ENCODE peak calls at places on chromosomes 1 and 21, in seven cellular contexts. B, U, P, G, I, L and R are unnamed samples.

GRCh38 chr1:207316622-207317510 is 4.6 kb upstream of the CD55 start:
- DNase-seq in B (no peak), U (no peak), P (no peak), G (no peak), I (no peak), L (no peak), R (peak)

GRCh38 chr21:33554236-33554981 is 11.6 kb downstream of the SON start:
- DNase-seq in B (no peak), U (no peak), P (no peak), G (no peak), I (no peak), L (no peak), R (no peak)

GRCh38 chr1:147534386-147534785 is 6.9 kb upstream of the BCL9 start:
- DNase-seq in B (no peak), U (no peak), P (no peak), G (no peak), I (no peak), L (no peak), R (no peak)

GRCh38 chr1:204301171-204301957 is 58.4 kb downstream of the PLEKHA6 start:
- DNase-seq in B (no peak), U (no peak), P (no peak), G (no peak), I (no peak), L (no peak), R (no peak)

GRCh38 chr1:43890815-43891214 is 42.8 kb upstream of the ARTN start:
- DNase-seq in B (no peak), U (no peak), P (no peak), G (no peak), I (no peak), L (peak), R (no peak)

GRCh38 chr1:58249729-58250586 is 296.6 kb downstream of the OMA1 start:
- DNase-seq in B (peak), U (no peak), P (no peak), G (peak), I (no peak), L (peak), R (peak)

GRCh38 chr1:47684964-47685762 is 247.3 kb downstream of the FOXD2 start:
- DNase-seq in B (peak), U (no peak), P (no peak), G (no peak), I (no peak), L (peak), R (no peak)

GRCh38 chr1:224668991-224669390 is 52.9 kb downstream of the CNIH3 start:
- DNase-seq in B (peak), U (no peak), P (no peak), G (no peak), I (no peak), L (no peak), R (no peak)

GRCh38 chr1:100528861-100529260 is 9.1 kb upstream of the GPR88 start:
- DNase-seq in B (no peak), U (no peak), P (no peak), G (no peak), I (no peak), L (no peak), R (peak)

GRCh38 chr1:245116781-245117180 is 38.0 kb upstream of the KIF26B start:
- DNase-seq in B (no peak), U (no peak), P (no peak), G (no peak), I (no peak), L (no peak), R (peak)

GRCh38 chr1:157448666-157449065 is 103.6 kb downstream of the FCRL5 start:
- DNase-seq in B (no peak), U (no peak), P (no peak), G (no peak), I (no peak), L (no peak), R (no peak)

GRCh38 chr21:29347274-29347681 is 48.6 kb downstream of the BACH1 start:
- DNase-seq in B (no peak), U (no peak), P (no peak), G (no peak), I (no peak), L (no peak), R (no peak)

GRCh38 chr1:60281360-60281932 is 207.9 kb upstream of the C1orf87 start:
- DNase-seq in B (peak), U (no peak), P (peak), G (peak), I (peak), L (peak), R (peak)

GRCh38 chr1:176033474-176033873 is 173.6 kb downstream of the COP1 start:
- DNase-seq in B (no peak), U (no peak), P (peak), G (no peak), I (no peak), L (no peak), R (peak)

GRCh38 chr1:212157252-212157651 is 121.7 kb downstream of the DTL start:
- DNase-seq in B (no peak), U (no peak), P (no peak), G (no peak), I (no peak), L (no peak), R (no peak)

GRCh38 chr1:190754769-190755168 is 277.1 kb upstream of the BRINP3 start:
- DNase-seq in B (peak), U (no peak), P (no peak), G (no peak), I (no peak), L (no peak), R (peak)

GRCh38 chr1:243388276-243388675 is 132.4 kb downstream of the SDCCAG8 start:
- DNase-seq in B (no peak), U (no peak), P (no peak), G (no peak), I (no peak), L (no peak), R (no peak)

GRCh38 chr1:57553666-57554065 is 129.8 kb upstream of the DAB1 start:
- DNase-seq in B (no peak), U (no peak), P (no peak), G (no peak), I (no peak), L (no peak), R (no peak)

GRCh38 chr21:29372063-29372802 is 73.5 kb downstream of the BACH1 start:
- DNase-seq in B (peak), U (peak), P (peak), G (peak), I (peak), L (peak), R (peak)

GRCh38 chr1:6438047-6438525 is 13.5 kb downstream of the ESPN start:
- DNase-seq in B (peak), U (peak), P (peak), G (peak), I (peak), L (no peak), R (peak)

GRCh38 chr1:14138135-14138506 is 438.1 kb downstream of the PRDM2 start:
- DNase-seq in B (no peak), U (no peak), P (no peak), G (no peak), I (no peak), L (no peak), R (no peak)

GRCh38 chr1:226649244-226649643 is 89.8 kb downstream of the ITPKB start:
- DNase-seq in B (no peak), U (no peak), P (no peak), G (no peak), I (no peak), L (no peak), R (no peak)

GRCh38 chr1:226651732-226652105 is 87.4 kb downstream of the ITPKB start:
- DNase-seq in B (no peak), U (no peak), P (no peak), G (no peak), I (no peak), L (no peak), R (no peak)

GRCh38 chr1:226651041-226651731 is 87.9 kb downstream of the ITPKB start:
- DNase-seq in B (no peak), U (no peak), P (no peak), G (no peak), I (no peak), L (no peak), R (no peak)

GRCh38 chr1:226649780-226650179 is 89.3 kb downstream of the ITPKB start:
- DNase-seq in B (no peak), U (peak), P (no peak), G (no peak), I (no peak), L (no peak), R (peak)

DNA sequence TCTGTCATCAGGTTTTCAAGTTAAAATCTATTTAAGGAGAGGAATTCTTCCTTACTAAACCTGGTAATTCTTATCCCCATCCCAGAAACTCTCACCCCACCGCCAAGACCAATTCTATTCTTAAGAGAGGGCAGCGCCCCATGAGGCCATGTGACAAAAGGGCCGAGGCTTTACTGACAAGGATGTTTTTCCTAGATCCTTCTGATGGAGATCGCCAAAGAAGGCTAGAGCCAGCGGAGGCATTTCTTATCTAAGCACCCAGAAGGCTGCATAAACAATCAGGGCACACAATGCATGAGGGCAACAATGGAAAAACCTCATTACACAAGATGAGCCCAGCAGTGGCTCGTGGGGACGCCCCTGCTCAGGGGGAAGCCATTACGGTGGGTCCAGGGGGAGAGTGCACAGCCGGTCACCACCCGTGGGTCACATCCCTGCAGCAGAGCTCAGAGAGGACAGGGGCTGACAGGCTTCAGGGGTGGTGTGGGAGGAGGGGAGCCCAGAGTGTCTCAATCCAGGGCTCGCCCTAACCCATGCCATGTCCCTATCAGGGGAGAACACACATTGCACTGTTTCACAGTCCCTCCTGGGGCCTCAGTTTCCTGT is 88.7 kb downstream of the ITPKB start:
- DNase-seq in B (no peak), U (no peak), P (no peak), G (no peak), I (no peak), L (no peak), R (no peak)
- TF ChIP-seq CTCF in B (no peak), U (no peak), P (no peak), G (no peak), I (no peak), L (peak), R (no peak)

DNA sequence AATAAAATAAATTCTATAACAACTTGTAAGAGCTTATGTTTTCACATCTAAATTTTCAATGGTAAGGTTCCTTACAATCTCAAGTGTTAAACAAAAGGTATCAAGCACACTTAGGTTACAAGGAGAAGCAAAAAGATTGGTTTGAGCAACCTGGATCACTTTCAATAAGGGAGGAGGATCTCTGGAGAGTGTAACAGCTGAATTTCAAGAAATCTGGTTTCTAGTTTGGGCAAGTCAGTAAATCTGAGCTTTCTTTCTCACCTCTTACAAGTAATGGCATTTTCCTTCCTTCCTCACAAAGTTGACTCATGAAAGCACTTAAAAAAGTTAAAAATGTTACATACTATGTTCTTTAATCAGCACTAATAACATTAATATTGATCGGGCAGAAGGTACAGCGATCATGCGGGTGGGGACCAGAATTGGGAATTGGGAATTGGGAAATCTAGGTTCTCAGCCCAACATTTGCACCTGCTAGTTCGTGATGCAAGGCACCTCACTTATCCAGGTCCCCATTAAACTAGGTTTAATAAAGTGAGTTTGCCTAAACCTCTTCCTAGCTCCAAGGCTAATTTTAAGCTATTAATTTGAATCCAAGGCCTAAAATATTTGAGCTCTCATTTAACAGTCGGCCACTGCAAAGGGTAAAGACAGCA is 3.1 kb downstream of the NUCKS1 start:
- DNase-seq in B (no peak), U (no peak), P (no peak), G (no peak), I (no peak), L (no peak), R (no peak)
- H3K4me3 ChIP-seq in B (peak), U (no peak), P (peak), G (no peak), I (peak), L (peak), R (peak)

GRCh38 chr1:108320851-108321250 is 77.0 kb upstream of the NBPF4 start:
- DNase-seq in B (no peak), U (no peak), P (no peak), G (no peak), I (no peak), L (no peak), R (no peak)

GRCh38 chr1:108314815-108315214 is 70.9 kb upstream of the NBPF4 start:
- DNase-seq in B (no peak), U (no peak), P (no peak), G (no peak), I (no peak), L (no peak), R (no peak)

GRCh38 chr1:108316545-108316944 is 72.7 kb upstream of the NBPF4 start:
- DNase-seq in B (no peak), U (no peak), P (no peak), G (no peak), I (no peak), L (no peak), R (peak)
- TF ChIP-seq CTCF in B (peak), U (no peak), P (peak), G (no peak), I (peak), L (peak), R (peak)

DNA sequence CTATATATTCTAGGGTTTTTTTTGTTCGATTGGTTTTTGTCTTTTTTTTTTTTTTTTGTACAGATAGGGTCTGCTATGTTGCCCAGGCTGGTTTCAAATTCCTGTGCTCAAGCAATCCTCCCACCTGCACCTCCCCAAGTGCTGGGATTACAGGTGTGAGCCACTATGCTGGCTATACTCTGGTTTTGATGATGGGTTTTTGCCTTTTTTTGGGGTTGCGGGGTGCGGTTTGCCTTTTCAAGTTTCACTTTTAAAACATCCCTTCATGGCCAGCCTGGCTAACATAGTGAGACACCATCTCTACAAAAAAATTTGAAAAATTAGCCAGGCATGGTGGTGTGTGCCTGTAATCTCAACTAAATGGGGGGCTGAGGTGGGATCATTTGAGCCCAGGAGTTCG is 10.0 kb downstream of the KDM5B start:
- DNase-seq in B (no peak), U (no peak), P (no peak), G (no peak), I (no peak), L (no peak), R (no peak)
- H3K4me3 ChIP-seq in B (no peak), U (no peak), P (no peak), G (no peak), I (no peak), L (no peak), R (no peak)

DNA sequence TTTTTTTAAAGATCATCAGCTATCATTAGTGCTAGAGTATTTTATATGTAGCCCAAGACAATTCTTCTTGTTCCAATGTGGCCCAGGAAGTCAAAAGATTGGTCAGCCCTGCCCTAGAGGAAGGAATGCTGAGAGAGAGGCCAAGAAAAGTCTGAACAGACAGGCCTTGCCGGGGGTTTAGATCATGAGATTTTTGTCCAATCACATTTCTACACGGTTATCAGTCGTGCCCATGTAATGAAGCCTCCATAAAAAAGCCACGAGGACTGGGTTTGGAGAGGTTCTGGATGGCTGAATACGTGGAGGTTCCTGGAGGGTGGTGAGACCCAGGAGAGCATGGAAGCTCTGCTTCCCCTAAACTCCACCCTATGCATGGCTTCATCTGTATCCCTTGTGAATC is 24.3 kb upstream of the ENO1 start:
- DNase-seq in B (no peak), U (no peak), P (no peak), G (no peak), I (no peak), L (no peak), R (peak)
- TF ChIP-seq CTCF in B (peak), U (no peak), P (peak), G (no peak), I (no peak), L (peak), R (peak)

GRCh38 chr1:19284881-19285280 is 3.7 kb downstream of the AKR7A3 start:
- DNase-seq in B (no peak), U (no peak), P (no peak), G (no peak), I (no peak), L (no peak), R (no peak)

GRCh38 chr1:19287436-19288185 is 959 bp downstream of the AKR7A3 start:
- DNase-seq in B (no peak), U (no peak), P (no peak), G (no peak), I (no peak), L (no peak), R (no peak)

GRCh38 chr1:19289244-19289643 is 674 bp upstream of the AKR7A3 start:
- DNase-seq in B (no peak), U (no peak), P (no peak), G (no peak), I (no peak), L (no peak), R (no peak)

DNA sequence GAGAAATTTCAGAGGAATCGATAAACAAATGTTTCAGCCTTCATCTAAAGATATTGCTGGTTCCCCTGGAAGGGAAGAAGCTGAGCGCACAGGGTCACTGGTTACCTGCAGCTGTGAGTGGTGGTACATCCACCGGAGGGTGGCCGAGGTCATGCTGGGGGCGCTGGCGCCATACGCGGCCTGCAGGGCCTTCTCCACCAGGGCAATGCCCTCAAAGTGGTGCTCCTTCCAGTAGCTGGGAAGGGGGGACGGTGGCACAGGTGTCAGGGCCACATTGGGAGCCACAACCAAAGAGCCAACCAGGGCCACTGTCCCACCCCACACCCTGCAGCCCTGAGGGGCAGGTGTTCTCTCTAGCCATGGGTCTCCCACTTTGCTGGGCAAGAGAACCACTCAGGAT is 4.7 kb downstream of the AKR7A3 start:
- DNase-seq in B (no peak), U (no peak), P (no peak), G (no peak), I (no peak), L (no peak), R (no peak)
- H3K4me3 ChIP-seq in B (no peak), U (no peak), P (no peak), G (no peak), I (no peak), L (no peak), R (no peak)

DNA sequence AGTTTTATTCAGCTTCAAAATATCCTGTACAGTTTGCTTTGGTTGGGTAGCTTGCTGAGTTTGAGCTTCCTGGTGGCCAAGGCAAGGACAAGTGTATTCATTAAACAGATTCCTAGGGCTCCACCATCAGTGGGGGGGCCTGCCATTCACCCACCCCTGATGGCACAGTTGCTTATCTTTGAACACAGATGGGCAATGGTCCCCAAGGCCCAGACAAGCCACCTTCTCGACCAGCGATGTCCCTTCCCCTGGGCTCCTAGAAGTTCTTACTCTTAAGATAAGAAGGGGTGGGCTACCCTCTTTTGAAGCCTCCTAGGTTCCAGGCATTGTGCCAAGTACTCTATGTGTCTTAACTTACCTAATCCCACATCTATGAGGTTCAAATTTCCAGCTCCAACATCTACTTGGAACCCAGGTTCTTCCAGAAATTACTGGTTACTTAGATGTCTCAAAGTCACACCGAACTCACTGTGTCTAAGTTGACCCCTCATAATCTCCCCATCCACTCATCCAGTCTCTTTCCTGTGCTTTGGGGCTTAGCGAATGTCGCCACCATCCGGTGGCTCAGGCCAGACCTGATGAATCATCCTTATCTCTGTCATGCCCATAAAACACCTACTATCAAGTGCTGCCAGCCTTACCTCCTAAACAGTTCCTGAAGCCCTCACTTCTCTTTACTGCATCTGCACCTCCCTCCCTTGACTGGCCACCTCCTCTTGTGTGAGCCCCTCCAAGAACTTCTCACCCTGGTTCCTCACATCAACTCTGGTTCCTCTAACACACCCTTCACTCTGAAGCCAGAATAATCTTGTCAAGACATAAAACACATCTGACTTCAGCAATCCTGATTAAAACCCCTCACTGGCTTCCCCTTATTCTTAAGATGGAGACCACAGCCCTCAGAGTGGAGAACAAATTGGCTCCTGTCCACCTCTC is 50.1 kb downstream of the KLHDC7A start:
- DNase-seq in B (peak), U (no peak), P (no peak), G (no peak), I (no peak), L (no peak), R (no peak)
- TF ChIP-seq CTCF in B (no peak), U (no peak), P (no peak), G (no peak), I (no peak), L (no peak), R (no peak)